ENCODE peak calls at places on chromosomes 12 and 14, in ten cellular contexts. I is fibroblast of villous mesenchyme, Z is Right ventricle myocardium superior, X is body of pancreas, S is hypothalamus, D is Calu3, J is WERI-Rb-1, R is DMS153, E is GM23248, M is naive B cell. O is an unnamed sample.

GRCh38 chr14:69694730-69695663 is 71.9 kb upstream of the SRSF5 start:
- DNase-seq in M (no peak), X (no peak), Z (no peak), R (no peak), J (peak), D (no peak), I (no peak), E (peak), S (no peak), O (no peak)

GRCh38 chr12:120234643-120235368 is 30.7 kb downstream of the PXN start:
- DNase-seq in D (peak), E (peak), R (peak), Z (peak), I (peak), S (peak), X (peak), J (peak), M (no peak), O (peak)

GRCh38 chr12:33267641-33268040 is 172.0 kb downstream of the SYT10 start:
- DNase-seq in M (no peak), R (no peak), D (no peak), I (no peak), X (no peak), E (no peak), S (no peak), J (no peak), Z (no peak), O (no peak)

GRCh38 chr12:109706398-109706746 is 7.3 kb upstream of the FAM222A start:
- DNase-seq in I (no peak), E (no peak), Z (no peak), D (no peak), J (no peak), R (no peak), X (no peak), M (no peak), S (no peak), O (no peak)

GRCh38 chr12:30969006-30969405 is 42.5 kb downstream of the TSPAN11 start:
- DNase-seq in S (no peak), E (no peak), X (no peak), J (no peak), D (no peak), M (no peak), I (no peak), R (no peak), Z (no peak), O (no peak)

GRCh38 chr12:119696943-119697342 is 29.0 kb downstream of the PRKAB1 start:
- DNase-seq in X (no peak), M (no peak), D (no peak), Z (no peak), S (no peak), E (no peak), J (no peak), I (no peak), R (no peak), O (no peak)

GRCh38 chr12:121274036-121274763 is 22.3 kb downstream of the CAMKK2 start:
- DNase-seq in D (no peak), E (no peak), S (no peak), I (no peak), Z (peak), J (no peak), M (no peak), X (no peak), R (no peak), O (no peak)

GRCh38 chr12:1453801-1454200 is 140.6 kb downstream of the FBXL14 start:
- DNase-seq in X (no peak), I (no peak), Z (no peak), S (no peak), E (no peak), J (peak), D (no peak), R (no peak), M (no peak), O (no peak)

GRCh38 chr14:55938249-55938791 is 179.9 kb upstream of the PELI2 start:
- DNase-seq in S (peak), M (no peak), E (peak), I (no peak), D (no peak), X (no peak), R (peak), Z (peak), J (no peak), O (no peak)

GRCh38 chr12:110822821-110823415 is 23.9 kb upstream of the CCDC63 start:
- DNase-seq in E (no peak), D (no peak), J (no peak), I (no peak), R (no peak), Z (no peak), S (no peak), M (no peak), X (no peak), O (no peak)

GRCh38 chr14:97703006-97703760 is 906.0 kb downstream of the VRK1 start:
- DNase-seq in E (no peak), M (no peak), X (no peak), D (no peak), I (no peak), R (no peak), J (no peak), Z (no peak), S (no peak), O (no peak)

GRCh38 chr14:23532658-23533057 is 18.9 kb downstream of the ZFHX2 start:
- DNase-seq in M (no peak), Z (no peak), J (no peak), R (no peak), S (no peak), X (no peak), E (no peak), I (no peak), D (no peak), O (no peak)

GRCh38 chr12:67534671-67535070 is 113.9 kb upstream of the DYRK2 start:
- DNase-seq in R (no peak), X (no peak), S (no peak), E (peak), M (no peak), I (peak), D (no peak), Z (no peak), J (no peak), O (no peak)

GRCh38 chr14:96079066-96079465 is 39.9 kb downstream of the C14orf132 start:
- DNase-seq in X (no peak), Z (no peak), D (no peak), I (no peak), E (no peak), M (no peak), J (no peak), R (no peak), S (no peak), O (no peak)

GRCh38 chr12:39365364-39366001 is 77.4 kb downstream of the KIF21A start:
- DNase-seq in J (no peak), D (no peak), R (no peak), I (no peak), Z (no peak), X (no peak), S (no peak), M (no peak), E (peak), O (no peak)

GRCh38 chr12:76346236-76346635 is 2.0 kb downstream of the BBS10 start:
- DNase-seq in R (no peak), E (peak), D (no peak), J (no peak), S (no peak), Z (no peak), X (no peak), M (no peak), I (peak), O (no peak)

GRCh38 chr14:55721353-55721752 is 141.3 kb downstream of the KTN1 start:
- DNase-seq in R (no peak), M (no peak), S (no peak), Z (no peak), E (peak), I (peak), J (no peak), D (peak), X (peak), O (no peak)

GRCh38 chr14:69842671-69843407 is 36.4 kb upstream of the SMOC1 start:
- DNase-seq in E (no peak), I (no peak), D (no peak), M (no peak), Z (no peak), R (peak), J (no peak), S (no peak), X (no peak), O (no peak)

GRCh38 chr14:69346710-69347109 is 51.4 kb downstream of the ERH start:
- DNase-seq in J (peak), R (no peak), S (no peak), X (peak), Z (peak), I (peak), M (no peak), D (peak), E (peak), O (peak)

GRCh38 chr12:20510811-20511210 is 142.5 kb downstream of the PDE3A start:
- DNase-seq in D (no peak), R (no peak), J (no peak), X (no peak), Z (no peak), M (no peak), S (no peak), E (no peak), I (no peak), O (no peak)

GRCh38 chr12:132460571-132460970 is 29.4 kb upstream of the FBRSL1 start:
- DNase-seq in M (no peak), I (no peak), Z (no peak), X (no peak), S (no peak), J (peak), D (no peak), E (peak), R (no peak), O (no peak)

GRCh38 chr12:93122089-93122488 is 193.0 kb upstream of the EEA1 start:
- DNase-seq in Z (no peak), X (no peak), D (no peak), R (no peak), M (no peak), J (no peak), E (peak), S (no peak), I (peak), O (no peak)

GRCh38 chr12:109783965-109784244 is 49.3 kb downstream of the TRPV4 start:
- DNase-seq in Z (no peak), X (no peak), E (no peak), S (no peak), I (no peak), M (no peak), R (no peak), D (no peak), J (no peak), O (no peak)

GRCh38 chr12:5003025-5003666 is 40.5 kb upstream of the KCNA5 start:
- DNase-seq in S (peak), Z (peak), R (peak), J (peak), D (peak), X (peak), E (peak), I (peak), M (peak), O (peak)